ENCODE peak calls at places on chromosomes 4 and X, in five cellular contexts. One of them, this sample, is unnamed.

GRCh38 chr4:25129926-25130325 is 30.3 kb downstream of the SEPSECS start:
- DNase-seq in HepG2: no peak
- DNase-seq in K562: no peak
- DNase-seq in GM12878: no peak
- DNase-seq in H1: no peak
- DNase-seq in this sample: no peak

GRCh38 chr4:3328814-3329663 is 36.2 kb downstream of the RGS12 start:
- DNase-seq in H1: no peak
- DNase-seq in HepG2: no peak
- DNase-seq in K562: no peak
- DNase-seq in GM12878: no peak
- DNase-seq in this sample: no peak

GRCh38 chrX:69066966-69067525 is 98.2 kb downstream of the PJA1 start:
- DNase-seq in K562: no peak
- DNase-seq in H1: no peak
- DNase-seq in HepG2: no peak
- DNase-seq in GM12878: no peak
- DNase-seq in this sample: no peak

GRCh38 chr4:110540606-110541440 is 64.9 kb downstream of the ENPEP start:
- DNase-seq in HepG2: no peak
- DNase-seq in H1: no peak
- DNase-seq in K562: no peak
- DNase-seq in GM12878: no peak
- DNase-seq in this sample: no peak

GRCh38 chrX:34300871-34301270 is 168.8 kb upstream of the FAM47A start:
- DNase-seq in HepG2: peak
- DNase-seq in K562: peak
- DNase-seq in H1: peak
- DNase-seq in GM12878: no peak
- DNase-seq in this sample: no peak

GRCh38 chr4:108874806-108875205 is 112.0 kb upstream of the ETNPPL start:
- DNase-seq in HepG2: no peak
- DNase-seq in K562: no peak
- DNase-seq in GM12878: no peak
- DNase-seq in H1: no peak
- DNase-seq in this sample: no peak

GRCh38 chrX:68892134-68892533 is 63.3 kb downstream of the EFNB1 start:
- DNase-seq in K562: no peak
- DNase-seq in GM12878: no peak
- DNase-seq in HepG2: no peak
- DNase-seq in H1: no peak
- DNase-seq in this sample: no peak

GRCh38 chr4:165288639-165289428 is 38.6 kb upstream of the MSMO1 start:
- DNase-seq in H1: no peak
- DNase-seq in K562: no peak
- DNase-seq in HepG2: peak
- DNase-seq in GM12878: no peak
- DNase-seq in this sample: no peak

GRCh38 chr4:73691759-73692158 is 48.6 kb upstream of the CXCL8 start:
- DNase-seq in HepG2: no peak
- DNase-seq in H1: no peak
- DNase-seq in GM12878: no peak
- DNase-seq in K562: no peak
- DNase-seq in this sample: no peak

GRCh38 chrX:142096263-142096662 is 108.8 kb downstream of the MAGEC2 start:
- DNase-seq in K562: no peak
- DNase-seq in HepG2: no peak
- DNase-seq in GM12878: no peak
- DNase-seq in H1: no peak
- DNase-seq in this sample: no peak

GRCh38 chr4:184814686-184815045 is 11.1 kb downstream of the ACSL1 start:
- DNase-seq in K562: no peak
- DNase-seq in GM12878: no peak
- DNase-seq in HepG2: no peak
- DNase-seq in H1: no peak
- DNase-seq in this sample: no peak

GRCh38 chrX:3548743-3549441 is 164.6 kb downstream of the PRKX start:
- DNase-seq in K562: no peak
- DNase-seq in HepG2: peak
- DNase-seq in GM12878: no peak
- DNase-seq in H1: no peak
- DNase-seq in this sample: peak

GRCh38 chr4:74297556-74297955 is 10.7 kb upstream of the EPGN start:
- DNase-seq in GM12878: no peak
- DNase-seq in K562: no peak
- DNase-seq in HepG2: no peak
- DNase-seq in H1: no peak
- DNase-seq in this sample: no peak

GRCh38 chr4:101321481-101322042 is 25.8 kb downstream of the PPP3CA start:
- DNase-seq in K562: no peak
- DNase-seq in GM12878: no peak
- DNase-seq in H1: no peak
- DNase-seq in HepG2: no peak
- DNase-seq in this sample: no peak

GRCh38 chrX:97704474-97704873 is 820.8 kb downstream of the RPA4 start:
- DNase-seq in HepG2: no peak
- DNase-seq in GM12878: no peak
- DNase-seq in K562: no peak
- DNase-seq in H1: no peak
- DNase-seq in this sample: no peak

GRCh38 chrX:142978130-142978684 is 47.5 kb upstream of the SPANXN4 start:
- DNase-seq in K562: no peak
- DNase-seq in H1: no peak
- DNase-seq in HepG2: no peak
- DNase-seq in GM12878: peak
- DNase-seq in this sample: no peak

GRCh38 chr4:92580816-92581215 is 277.1 kb downstream of the GRID2 start:
- DNase-seq in H1: no peak
- DNase-seq in HepG2: no peak
- DNase-seq in GM12878: no peak
- DNase-seq in K562: no peak
- DNase-seq in this sample: no peak

GRCh38 chr4:153083447-153083921 is 120.8 kb upstream of the TRIM2 start:
- DNase-seq in GM12878: peak
- DNase-seq in HepG2: peak
- DNase-seq in K562: peak
- DNase-seq in H1: peak
- DNase-seq in this sample: peak

GRCh38 chrX:111352424-111352823 is 59.6 kb downstream of the DCX start:
- DNase-seq in K562: no peak
- DNase-seq in H1: no peak
- DNase-seq in GM12878: no peak
- DNase-seq in HepG2: peak
- DNase-seq in this sample: peak

GRCh38 chrX:26918633-26919032 is 544.5 kb downstream of the PPP4R3C start:
- DNase-seq in GM12878: no peak
- DNase-seq in H1: no peak
- DNase-seq in HepG2: peak
- DNase-seq in K562: no peak
- DNase-seq in this sample: no peak

GRCh38 chr4:120454788-120455187 is 388.1 kb upstream of the MAD2L1 start:
- DNase-seq in HepG2: peak
- DNase-seq in H1: no peak
- DNase-seq in K562: no peak
- DNase-seq in GM12878: no peak
- DNase-seq in this sample: no peak

GRCh38 chr4:26208237-26208985 is 112.4 kb upstream of the RBPJ start:
- DNase-seq in H1: no peak
- DNase-seq in GM12878: no peak
- DNase-seq in K562: no peak
- DNase-seq in HepG2: no peak
- DNase-seq in this sample: no peak

GRCh38 chr4:26213317-26213716 is 107.5 kb upstream of the RBPJ start:
- DNase-seq in GM12878: no peak
- DNase-seq in H1: no peak
- DNase-seq in K562: no peak
- DNase-seq in HepG2: no peak
- DNase-seq in this sample: no peak

GRCh38 chr4:26215725-26216124 is 105.1 kb upstream of the RBPJ start:
- DNase-seq in HepG2: no peak
- DNase-seq in H1: no peak
- DNase-seq in K562: no peak
- DNase-seq in GM12878: no peak
- DNase-seq in this sample: no peak

GRCh38 chr4:26214994-26215393 is 105.8 kb upstream of the RBPJ start:
- DNase-seq in H1: no peak
- DNase-seq in HepG2: no peak
- DNase-seq in K562: no peak
- DNase-seq in GM12878: no peak
- DNase-seq in this sample: no peak

GRCh38 chr4:26212528-26212927 is 108.3 kb upstream of the RBPJ start:
- DNase-seq in GM12878: no peak
- DNase-seq in HepG2: no peak
- DNase-seq in K562: no peak
- DNase-seq in H1: no peak
- DNase-seq in this sample: no peak
- TF ChIP-seq HDAC2 in GM12878: no peak
- TF ChIP-seq HDAC2 in HepG2: no peak
- TF ChIP-seq HDAC2 in K562: no peak
- TF ChIP-seq HDAC2 in H1: no peak
- TF ChIP-seq HDAC2 in this sample: no peak

GRCh38 chr4:36665985-36666384 is 384.6 kb downstream of the DTHD1 start:
- DNase-seq in K562: no peak
- DNase-seq in GM12878: no peak
- DNase-seq in HepG2: no peak
- DNase-seq in H1: no peak
- DNase-seq in this sample: no peak
- H3K4me3 ChIP-seq in K562: no peak
- H3K4me3 ChIP-seq in GM12878: no peak
- H3K4me3 ChIP-seq in HepG2: no peak
- H3K4me3 ChIP-seq in H1: no peak
- H3K4me3 ChIP-seq in this sample: no peak

DNA sequence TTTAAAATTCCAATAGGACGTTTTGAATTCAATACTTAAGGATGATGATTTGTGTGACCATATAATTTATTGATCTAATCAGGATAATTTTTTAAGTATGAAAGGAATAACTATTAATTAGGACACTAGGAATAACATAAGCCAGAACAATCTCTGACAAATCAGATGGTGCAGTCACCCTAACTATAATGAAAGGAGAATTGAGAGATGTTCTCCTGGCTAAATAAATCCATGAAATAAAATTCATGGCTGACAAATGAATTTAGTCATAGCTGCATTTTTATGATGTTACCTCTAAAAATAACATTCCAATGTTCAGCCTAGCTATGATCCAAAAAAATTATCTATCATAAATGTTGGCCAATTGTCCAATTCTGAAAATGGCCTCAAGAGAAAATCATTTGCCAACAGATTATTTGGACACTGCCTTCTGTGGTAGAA is 190.6 kb upstream of the NEIL3 start:
- DNase-seq in K562: no peak
- DNase-seq in H1: no peak
- DNase-seq in GM12878: no peak
- DNase-seq in HepG2: no peak
- DNase-seq in this sample: no peak
- TF ChIP-seq HDAC2 in K562: no peak
- TF ChIP-seq HDAC2 in H1: no peak
- TF ChIP-seq HDAC2 in GM12878: no peak
- TF ChIP-seq HDAC2 in HepG2: no peak
- TF ChIP-seq HDAC2 in this sample: no peak

DNA sequence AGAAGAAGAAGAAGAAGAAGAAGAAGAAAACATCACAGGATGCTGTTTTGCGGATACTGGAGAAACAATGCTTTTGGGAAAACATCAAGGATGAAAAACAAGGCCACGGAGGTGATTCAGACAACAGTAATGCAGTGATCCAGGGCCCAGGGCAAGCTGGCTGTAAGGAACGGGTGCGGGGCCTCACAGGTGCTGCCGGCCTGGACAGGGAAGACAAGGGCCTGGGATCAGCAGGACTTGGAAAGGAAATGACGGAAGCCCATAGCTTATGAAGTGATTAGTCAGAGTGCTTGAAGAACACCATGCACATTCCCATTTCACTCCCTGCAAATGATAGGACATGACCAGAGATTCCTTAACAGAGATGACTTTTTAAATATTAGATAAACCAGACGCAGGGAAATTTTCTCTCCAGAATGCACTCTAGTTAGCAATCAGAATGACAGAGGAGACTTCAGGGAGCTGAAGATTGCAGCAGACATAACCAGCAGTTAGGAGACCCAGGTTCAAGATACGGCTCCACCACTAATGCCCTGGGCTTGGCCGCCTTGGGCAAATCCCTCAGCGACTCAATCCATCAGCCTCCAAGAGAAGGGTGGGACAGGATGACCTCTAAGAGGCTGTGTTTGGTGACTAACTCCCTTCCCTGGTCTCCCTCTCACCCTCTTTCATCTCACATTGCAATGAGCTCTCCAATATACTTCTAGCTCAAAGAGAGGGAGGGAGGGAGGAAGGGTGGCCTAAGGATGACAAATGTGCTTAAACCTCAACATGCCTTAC is 54.1 kb downstream of the APBB2 start:
- DNase-seq in K562: no peak
- DNase-seq in GM12878: no peak
- DNase-seq in HepG2: no peak
- DNase-seq in H1: peak
- DNase-seq in this sample: peak
- H3K4me3 ChIP-seq in K562: no peak
- H3K4me3 ChIP-seq in GM12878: no peak
- H3K4me3 ChIP-seq in HepG2: no peak
- H3K4me3 ChIP-seq in H1: no peak
- H3K4me3 ChIP-seq in this sample: no peak